ENCODE peak calls at places on chromosomes 16 and 17, in seven cellular contexts. Q is stomach, D is testis, A is uterus, G is ovary, N is heart left ventricle, C is adrenal gland. Y is an unnamed sample. For H3K9me3, the result is how much of the 10 kb centered on the place peaks cover.

GRCh38 chr17:3892095-3892998 is 506 bp downstream of the CAMKK1 start:
- DNase-seq in G (peak), A (peak), D (peak), N (peak), Q (peak), C (peak), Y (peak)

GRCh38 chr16:60225541-60225940 is 1491.4 kb upstream of the GOT2 start:
- DNase-seq in Q (no peak), D (no peak), C (no peak), N (no peak), A (no peak), G (no peak), Y (no peak)

GRCh38 chr17:61775364-61775763 is 88.0 kb downstream of the BRIP1 start:
- DNase-seq in Q (no peak), N (no peak), G (no peak), A (no peak), D (no peak), C (no peak), Y (no peak)

GRCh38 chr17:8865811-8866210 is 1.7 kb downstream of the PIK3R6 start:
- DNase-seq in Q (no peak), N (no peak), C (no peak), D (no peak), G (no peak), A (no peak), Y (no peak)

GRCh38 chr16:67910162-67910561 is 17.1 kb downstream of the PSKH1 start:
- DNase-seq in G (no peak), D (no peak), A (no peak), Q (no peak), C (no peak), N (no peak), Y (no peak)

GRCh38 chr17:81200201-81200600 is 22.6 kb downstream of the CEP131 start:
- DNase-seq in A (no peak), D (no peak), G (no peak), C (no peak), N (no peak), Q (no peak), Y (no peak)

GRCh38 chr17:75514299-75515228 is 773 bp downstream of the CASKIN2 start:
- DNase-seq in C (peak), Q (no peak), N (no peak), G (peak), A (peak), D (no peak), Y (no peak)

GRCh38 chr16:57480127-57480753 is 6.1 kb downstream of the DOK4 start:
- DNase-seq in N (peak), C (no peak), A (peak), Q (peak), D (peak), G (peak), Y (no peak)

GRCh38 chr17:15651001-15651582 is 31.6 kb upstream of the FBXW10B start:
- DNase-seq in C (peak), Q (no peak), D (no peak), N (peak), G (no peak), A (no peak), Y (no peak)

GRCh38 chr16:57764341-57765159 is 29.0 kb downstream of the KATNB1 start:
- DNase-seq in G (no peak), Q (no peak), A (no peak), C (peak), N (no peak), D (peak), Y (no peak)

DNA sequence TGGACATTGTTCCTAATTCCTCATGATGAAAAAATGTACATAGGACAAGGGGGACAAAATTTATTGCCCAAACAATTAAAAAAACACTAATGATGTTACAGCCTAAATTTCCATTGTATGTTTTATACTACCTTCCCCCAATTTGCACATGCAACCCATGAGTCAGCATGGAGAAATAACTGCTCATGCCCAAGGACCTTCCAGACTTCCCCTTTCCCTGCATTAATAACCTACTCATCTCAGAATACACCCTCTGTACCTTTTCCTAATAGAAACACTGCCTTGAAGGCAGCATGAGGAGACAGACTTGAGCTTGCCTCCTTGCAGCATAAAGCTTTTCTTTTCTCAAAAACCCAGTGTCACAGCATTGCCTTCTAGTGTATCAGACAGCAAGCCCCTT is 2402.8 kb downstream of the TP53TG3F start:
- DNase-seq in Q (no peak), N (no peak), C (no peak), G (no peak), D (no peak), A (no peak), Y (no peak)
- H3K9me3 ChIP-seq in Q (under half), N (under half), C (under half), G (under half), D (under half), A (under half), Y (under half)

GRCh38 chr17:39194985-39195524 is 2.4 kb downstream of the CACNB1 start:
- DNase-seq in D (no peak), A (no peak), Q (no peak), G (no peak), C (no peak), N (no peak), Y (no peak)

GRCh38 chr17:39195568-39196160 is 1.8 kb downstream of the CACNB1 start:
- DNase-seq in D (no peak), A (no peak), C (no peak), Q (no peak), N (no peak), G (no peak), Y (no peak)

GRCh38 chr17:39197380-39198185 is at the start of gene CACNB1:
- DNase-seq in N (peak), D (peak), Q (peak), A (peak), G (peak), C (peak), Y (peak)

GRCh38 chr17:39196820-39197331 is 593 bp downstream of the CACNB1 start:
- DNase-seq in A (peak), G (peak), D (peak), C (peak), N (peak), Q (no peak), Y (no peak)

DNA sequence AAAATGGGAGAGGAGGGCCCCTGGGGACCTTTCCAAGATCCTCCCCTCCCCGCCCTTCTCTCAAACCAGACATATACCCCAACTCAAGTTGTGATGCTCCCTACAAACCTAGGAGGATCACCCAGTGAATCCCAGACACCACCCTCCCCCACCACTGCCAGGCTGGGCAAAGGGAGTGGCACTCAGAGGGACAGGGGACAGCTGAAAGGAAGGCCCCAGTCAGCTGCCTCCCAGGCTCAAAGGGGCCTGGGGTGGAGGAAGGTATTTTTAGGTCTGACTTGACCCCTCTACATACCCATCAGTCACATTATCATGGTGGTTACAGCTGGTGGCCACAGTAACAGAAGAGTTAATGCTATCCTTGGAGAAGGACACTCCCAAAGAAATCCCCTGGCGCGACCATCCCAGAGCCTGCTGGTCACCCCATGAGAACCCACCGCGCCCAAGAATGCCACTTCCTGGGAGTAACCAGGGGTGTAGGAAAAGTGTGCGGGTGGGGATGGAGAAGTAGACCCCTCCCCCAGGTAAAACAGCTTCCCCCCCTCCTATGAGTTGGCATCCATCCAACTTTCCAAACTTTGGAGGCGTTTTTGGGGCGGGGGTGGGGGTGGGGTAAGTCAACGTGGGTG is 1.2 kb downstream of the CACNB1 start:
- DNase-seq in A (no peak), Q (no peak), G (no peak), C (no peak), N (no peak), D (no peak), Y (no peak)
- TF ChIP-seq POLR2A in A (no peak), Q (no peak), G (no peak), C (no peak), N (no peak), D (no peak), Y (no peak)

GRCh38 chr16:10453159-10453510 is 67.3 kb downstream of the ATF7IP2 start:
- DNase-seq in C (no peak), N (no peak), A (no peak), Q (no peak), G (no peak), D (no peak), Y (no peak)

GRCh38 chr16:10441726-10442125 is 55.9 kb downstream of the ATF7IP2 start:
- DNase-seq in G (no peak), A (no peak), D (no peak), C (no peak), Q (no peak), N (no peak), Y (no peak)

GRCh38 chr16:10447289-10447688 is 61.4 kb downstream of the ATF7IP2 start:
- DNase-seq in G (no peak), C (no peak), A (no peak), Q (no peak), D (no peak), N (no peak), Y (no peak)
- H3K9me3 ChIP-seq in G (under half), C (under half), A (under half), Q (half or more), D (under half), N (under half), Y (under half)

DNA sequence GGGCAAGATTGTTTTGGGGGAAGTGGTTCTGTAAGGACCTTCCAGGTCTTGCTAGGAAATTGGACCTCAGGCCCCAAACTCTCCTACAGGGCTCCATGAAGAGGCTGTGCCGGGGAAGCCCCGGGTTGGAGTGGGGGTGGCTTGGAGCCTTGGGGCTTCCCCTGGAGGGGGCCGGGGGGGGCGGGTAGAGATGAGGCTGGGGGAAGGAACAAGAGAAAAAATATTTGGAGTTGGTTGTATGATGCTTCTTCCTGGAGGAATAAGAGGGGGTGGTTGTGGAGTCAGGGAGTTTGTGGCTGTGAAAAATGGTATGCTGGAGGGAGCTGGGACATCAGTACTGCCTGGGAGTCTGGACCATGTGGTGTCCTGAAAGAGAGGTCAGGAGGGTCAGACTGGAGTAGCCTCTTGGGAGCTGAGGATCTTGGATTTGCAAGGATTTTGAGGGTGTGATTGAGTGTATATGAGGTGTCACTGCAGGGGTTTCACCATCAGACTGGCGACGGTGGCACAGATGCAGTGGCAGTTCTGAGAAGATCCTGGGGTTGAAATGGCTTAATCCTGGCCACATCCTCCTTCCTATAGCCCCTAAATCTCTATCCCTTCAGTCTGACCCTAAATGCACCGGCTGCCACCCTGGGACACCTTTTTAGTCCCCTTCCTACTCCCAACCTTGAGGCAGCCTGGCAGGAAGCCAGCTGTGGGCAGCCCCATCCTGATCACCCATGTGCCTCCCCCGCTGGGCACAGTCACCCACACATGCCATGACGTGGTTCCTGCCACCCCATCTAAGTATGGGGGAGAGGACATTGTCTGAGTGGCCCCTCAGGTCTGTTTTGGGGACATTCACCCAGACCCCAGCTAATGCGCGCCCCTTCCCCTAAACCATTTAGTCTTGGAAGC is 10.9 kb downstream of the RARA start:
- DNase-seq in Q (peak), A (peak), N (peak), D (peak), G (no peak), C (peak), Y (no peak)
- TF ChIP-seq POLR2A in Q (no peak), A (no peak), N (no peak), D (no peak), G (no peak), C (no peak), Y (no peak)

DNA sequence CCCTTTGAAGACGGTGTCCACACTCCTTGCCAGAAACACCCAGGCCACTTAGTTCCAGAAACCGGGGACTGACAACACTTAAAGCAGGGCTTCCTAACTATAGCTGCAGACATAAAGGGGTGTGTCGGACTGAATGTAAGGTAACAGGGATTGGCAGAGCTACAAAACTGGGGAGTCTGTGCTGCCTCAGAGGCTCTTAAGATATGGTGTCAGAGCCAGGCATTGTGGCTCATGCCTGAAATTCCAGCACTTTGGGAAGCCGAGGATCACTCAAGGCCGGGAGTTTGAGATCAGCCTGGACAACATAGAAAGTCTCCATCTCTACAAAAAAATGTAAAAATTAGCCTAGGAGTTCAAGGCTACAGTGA is 14.2 kb upstream of the NLRC3 start:
- DNase-seq in G (no peak), Q (no peak), N (no peak), A (no peak), D (no peak), C (no peak), Y (no peak)
- H3K9me3 ChIP-seq in G (under half), Q (under half), N (under half), A (under half), D (under half), C (under half), Y (under half)

GRCh38 chr16:81035398-81035974 is at the start of gene ATMIN:
- DNase-seq in N (peak), C (peak), A (peak), D (peak), Q (peak), G (peak), Y (peak)
- TF ChIP-seq POLR2A in N (no peak), C (peak), A (no peak), D (no peak), Q (no peak), G (peak), Y (peak)

DNA sequence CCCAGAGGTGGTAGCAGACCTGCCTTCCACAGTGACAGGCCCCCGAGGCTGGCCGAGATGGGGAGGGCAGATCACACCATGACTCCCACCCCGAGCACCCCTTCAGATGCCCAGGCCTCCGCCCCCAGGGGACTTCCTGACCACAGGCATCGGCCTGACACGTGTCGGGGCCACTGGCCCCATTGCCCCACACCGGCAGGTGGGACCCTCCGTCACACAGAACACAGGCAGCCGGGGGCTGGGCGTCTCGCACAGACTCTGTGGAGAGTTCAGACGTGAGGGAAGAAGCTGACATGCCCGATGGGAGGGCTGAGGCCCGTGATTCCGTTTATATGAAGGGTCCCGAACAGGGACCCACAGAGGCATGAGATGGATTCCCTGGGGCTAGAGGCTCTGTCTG is 51.3 kb upstream of the GNG13 start:
- DNase-seq in N (no peak), C (no peak), D (no peak), Q (no peak), A (no peak), G (no peak), Y (no peak)
- H3K9me3 ChIP-seq in N (under half), C (under half), D (under half), Q (under half), A (under half), G (under half), Y (under half)

Y was measured in tibial nerve.